ENCODE peak calls at places on chromosomes 4 and X, in four cellular contexts. W is fibroblast of lung, B is mucosa of descending colon, I is neuronal stem cell. K is an unnamed sample.

GRCh38 chr4:38092701-38093100 is 132.5 kb downstream of the PTTG2 start:
- DNase-seq in B (no peak), W (peak; percentile 73), I (no peak), K (no peak)

GRCh38 chr4:57136281-57136680 is 26.1 kb upstream of the IGFBP7 start:
- DNase-seq in W (peak; percentile 87), B (no peak), I (no peak), K (no peak)

GRCh38 chr4:130478406-130478805 is 1382.5 kb downstream of the C4orf33 start:
- DNase-seq in B (no peak), I (no peak), W (peak; percentile 68), K (no peak)

GRCh38 chrX:10326578-10326977 is 169.8 kb downstream of the CLCN4 start:
- DNase-seq in W (no peak), B (no peak), I (no peak), K (peak; percentile 54)

GRCh38 chr4:107151173-107151572 is 115.1 kb upstream of the DKK2 start:
- DNase-seq in I (no peak), B (no peak), W (no peak), K (no peak)

GRCh38 chr4:121742794-121743193 is 22.2 kb downstream of the SMIM43 start:
- DNase-seq in I (no peak), W (no peak), B (no peak), K (no peak)

GRCh38 chr4:110472583-110473329 is 3.2 kb upstream of the ENPEP start:
- DNase-seq in B (no peak), W (peak; percentile 16), I (no peak), K (peak; percentile 51)

GRCh38 chrX:150902434-150903109 is 4.1 kb upstream of the CD99L2 start:
- DNase-seq in W (no peak), B (no peak), I (no peak), K (no peak)

GRCh38 chr4:92198711-92199110 is 105.1 kb upstream of the GRID2 start:
- DNase-seq in I (no peak), B (no peak), W (peak; percentile 65), K (no peak)

GRCh38 chr4:141435446-141436225 is 200.7 kb upstream of the IL15 start:
- DNase-seq in W (peak; percentile 4), I (no peak), B (no peak), K (no peak)

GRCh38 chr4:11446156-11446811 is 17.6 kb upstream of the HS3ST1 start:
- DNase-seq in W (peak; percentile 56), B (no peak), I (no peak), K (no peak)

GRCh38 chr4:133808151-133808550 is 393.4 kb downstream of the PABPC4L start:
- DNase-seq in B (no peak), W (peak; percentile 34), I (no peak), K (no peak)

GRCh38 chrX:13837290-13837745 is 20.4 kb upstream of the GPM6B start:
- DNase-seq in W (peak; percentile 9), B (no peak), I (peak; percentile 5), K (no peak)

GRCh38 chrX:13836575-13836974 is 19.7 kb upstream of the GPM6B start:
- DNase-seq in B (no peak), I (no peak), W (peak; percentile 35), K (no peak)

GRCh38 chrX:13835825-13836224 is 18.9 kb upstream of the GPM6B start:
- DNase-seq in W (no peak), I (no peak), B (no peak), K (no peak)

GRCh38 chrX:13843150-13843721 is 26.3 kb upstream of the GPM6B start:
- DNase-seq in B (no peak), W (no peak), I (no peak), K (no peak)

GRCh38 chrX:13840121-13840520 is 23.2 kb upstream of the GPM6B start:
- DNase-seq in W (no peak), B (no peak), I (no peak), K (no peak)
- H3K4me1 ChIP-seq in W (no peaks in the 10 kb centered on the region), B (no peaks in the 10 kb centered on the region), I (peaks cover 35% of the 10 kb centered on the region), K (no peaks in the 10 kb centered on the region)

DNA sequence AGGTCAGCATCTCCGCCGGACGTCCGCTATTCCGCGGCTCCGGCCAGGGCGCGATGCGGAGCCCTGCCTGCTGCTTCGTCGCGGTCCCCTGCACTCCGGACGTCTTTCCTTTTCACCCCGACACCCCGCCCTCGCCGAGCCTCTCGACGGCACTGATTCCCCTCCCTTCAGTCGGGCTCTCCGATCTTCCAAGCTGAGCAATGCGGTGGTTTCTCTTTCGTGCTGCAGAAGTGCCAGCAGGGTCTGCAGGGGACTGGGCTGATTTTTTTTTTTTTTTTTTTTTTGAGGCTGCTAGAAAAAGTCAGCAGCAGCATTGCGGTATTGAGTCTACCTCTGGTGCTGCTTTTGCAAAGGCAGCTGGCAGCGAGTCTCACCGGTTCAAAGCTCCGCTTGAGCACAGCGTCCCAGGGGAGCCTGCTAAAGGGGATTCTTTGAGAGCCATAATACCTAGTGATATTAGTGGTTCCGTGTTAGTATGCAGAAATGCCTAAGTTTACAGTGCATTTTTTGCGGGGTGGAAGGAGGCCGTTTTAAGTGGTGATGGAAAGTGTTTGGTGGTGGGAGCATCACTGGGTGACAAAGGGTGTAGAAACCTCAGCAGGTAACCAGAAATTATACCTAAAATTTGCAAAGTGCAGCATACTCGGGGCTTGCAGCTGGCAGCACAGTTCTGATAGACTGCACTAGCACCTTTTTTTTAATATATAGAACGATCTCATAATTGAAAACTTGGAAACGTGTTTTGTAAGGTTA is 969 bp downstream of the STIM2 start:
- DNase-seq in B (peak; percentile 84), W (peak; percentile 71), I (peak; percentile 63), K (peak; percentile 55)
- H3K4me1 ChIP-seq in B (peaks cover 31% of the 10 kb centered on the region), W (peaks cover 12% of the 10 kb centered on the region), I (peaks cover 17% of the 10 kb centered on the region), K (peaks cover 11% of the 10 kb centered on the region)

GRCh38 chr4:10024303-10024702 is 3.0 kb upstream of the SLC2A9 start:
- DNase-seq in B (no peak), I (no peak), W (no peak), K (no peak)
- H3K4me1 ChIP-seq in B (no peaks in the 10 kb centered on the region), I (no peaks in the 10 kb centered on the region), W (peaks cover 7% of the 10 kb centered on the region), K (peaks cover 58% of the 10 kb centered on the region)

GRCh38 chrX:72495041-72495440 is 77.6 kb downstream of the HDAC8 start:
- DNase-seq in I (no peak), B (no peak), W (no peak), K (no peak)
- H3K4me1 ChIP-seq in I (no peaks in the 10 kb centered on the region), B (no peaks in the 10 kb centered on the region), W (no peaks in the 10 kb centered on the region), K (no peaks in the 10 kb centered on the region)

DNA sequence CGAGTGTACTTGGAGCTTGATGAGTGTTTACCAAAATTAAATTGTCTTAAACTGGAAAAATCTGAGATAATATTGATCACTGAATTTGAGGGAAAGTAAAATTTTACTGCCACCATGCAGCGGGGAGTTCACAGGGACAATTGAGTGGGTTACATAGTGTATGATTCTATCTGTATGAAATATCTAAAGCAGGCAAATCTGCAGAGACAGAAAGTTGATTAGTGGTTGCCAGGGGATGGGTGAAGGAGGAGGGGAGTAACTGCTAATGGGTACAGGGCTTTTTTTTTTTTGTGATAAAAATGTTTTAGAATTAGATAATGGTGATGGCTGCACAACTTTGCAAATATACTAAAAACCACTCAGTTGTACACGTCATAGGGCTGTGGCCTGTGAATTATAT is 35.4 kb upstream of the PDLIM3 start:
- DNase-seq in W (no peak), B (no peak), I (no peak), K (no peak)
- H3K4me1 ChIP-seq in W (peaks cover 19% of the 10 kb centered on the region), B (no peaks in the 10 kb centered on the region), I (peaks cover 11% of the 10 kb centered on the region), K (peaks cover 21% of the 10 kb centered on the region)

DNA sequence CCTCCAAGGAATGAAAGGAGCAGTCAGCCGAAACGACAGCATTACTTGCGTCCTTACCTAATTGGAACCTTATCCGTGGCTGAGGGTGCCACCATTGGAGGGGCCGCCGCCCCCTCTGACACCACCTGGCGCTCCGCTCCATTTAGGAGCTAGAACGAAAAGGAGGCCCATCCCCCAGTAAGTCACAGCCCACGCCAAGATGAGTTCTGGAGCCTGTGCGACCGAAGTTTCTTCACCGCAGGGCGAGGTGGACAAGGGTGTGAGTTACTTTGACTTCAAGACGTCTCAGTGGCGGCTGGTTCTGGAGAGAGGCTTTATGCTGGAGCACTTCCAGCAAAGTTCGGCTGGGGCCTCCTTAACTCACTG is 729 bp upstream of the IRF2 start:
- DNase-seq in W (peak; percentile 42), B (peak; percentile 66), I (peak; percentile 17), K (peak; percentile 43)
- H3K4me1 ChIP-seq in W (no peaks in the 10 kb centered on the region), B (peaks cover 17% of the 10 kb centered on the region), I (peaks cover 19% of the 10 kb centered on the region), K (peaks cover 8% of the 10 kb centered on the region)

K was measured in Caco-2.